ENCODE peak calls at places on chromosomes 4 and X, in four cellular contexts. F, I, W and Z are unnamed samples.

GRCh38 chr4:168917150-168917779 is 92.8 kb downstream of the CBR4 start:
- DNase-seq in F (peak), I (no peak), W (no peak), Z (peak)

GRCh38 chr4:8435656-8436121 is 4.8 kb downstream of the ACOX3 start:
- DNase-seq in W (no peak), I (no peak), F (peak), Z (no peak)

GRCh38 chrX:41913476-41913875 is 9.9 kb downstream of the CASK start:
- DNase-seq in W (no peak), F (no peak), I (no peak), Z (no peak)

GRCh38 chr4:3823496-3824341 is 57.5 kb downstream of the ADRA2C start:
- DNase-seq in I (no peak), W (no peak), F (no peak), Z (no peak)

GRCh38 chr4:145815626-145816025 is 123.0 kb downstream of the ZNF827 start:
- DNase-seq in F (peak), W (no peak), I (no peak), Z (no peak)

GRCh38 chr4:122602277-122603142 is 18.4 kb downstream of the IL21 start:
- DNase-seq in W (no peak), I (no peak), F (peak), Z (peak)

GRCh38 chrX:1281511-1281910 is 12.9 kb downstream of the CSF2RA start:
- DNase-seq in F (peak), I (no peak), W (no peak), Z (peak)

GRCh38 chr4:8100696-8101095 is 57.9 kb downstream of the ABLIM2 start:
- DNase-seq in W (no peak), F (peak), I (no peak), Z (no peak)

GRCh38 chrX:12423346-12423745 is 285.1 kb downstream of the FRMPD4 start:
- DNase-seq in F (no peak), W (no peak), I (no peak), Z (no peak)

GRCh38 chr4:122827899-122828601 is 1.4 kb downstream of the FGF2 start:
- DNase-seq in F (peak), I (peak), W (no peak), Z (peak)

GRCh38 chrX:44071847-44072545 is 98.8 kb upstream of the NDP start:
- DNase-seq in F (peak), W (no peak), I (no peak), Z (peak)

GRCh38 chrX:150544222-150544787 is 24.1 kb upstream of the MTM1 start:
- DNase-seq in W (no peak), F (no peak), I (no peak), Z (no peak)

GRCh38 chr4:10662937-10663336 is 21.6 kb downstream of the CLNK start:
- DNase-seq in I (no peak), F (no peak), W (no peak), Z (no peak)

GRCh38 chr4:80204433-80204832 is 7.1 kb downstream of the PRDM8 start:
- DNase-seq in I (no peak), W (no peak), F (no peak), Z (no peak)

GRCh38 chr4:176090115-176090514 is 24.5 kb downstream of the WDR17 start:
- DNase-seq in F (no peak), W (no peak), I (no peak), Z (no peak)

GRCh38 chrX:53190363-53190960 is 34.5 kb downstream of the KDM5C start:
- DNase-seq in W (no peak), I (no peak), F (peak), Z (peak)

GRCh38 chr4:156710571-156711195 is 260.9 kb downstream of the PDGFC start:
- DNase-seq in I (no peak), F (peak), W (no peak), Z (peak)

GRCh38 chr4:131459430-131460101 is 1689.5 kb upstream of the PCDH10 start:
- DNase-seq in F (no peak), I (no peak), W (no peak), Z (no peak)

GRCh38 chr4:56637791-56638190 is 43.3 kb downstream of the HOPX start:
- DNase-seq in W (no peak), F (no peak), I (no peak), Z (no peak)

GRCh38 chrX:13109811-13110210 is 65.4 kb upstream of the FAM9C start:
- DNase-seq in I (no peak), W (no peak), F (peak), Z (peak)

GRCh38 chr4:120753854-120754253 is 168.7 kb downstream of the PRDM5 start:
- DNase-seq in I (no peak), F (no peak), W (no peak), Z (no peak)

GRCh38 chr4:186074189-186074588 is 5.2 kb downstream of the TLR3 start:
- DNase-seq in I (no peak), F (no peak), W (no peak), Z (no peak)

GRCh38 chrX:97860206-97860605 is 976.5 kb downstream of the RPA4 start:
- DNase-seq in W (no peak), I (no peak), F (no peak), Z (no peak)

GRCh38 chrX:8755813-8756212 is 23.9 kb upstream of the ANOS1 start:
- DNase-seq in F (no peak), I (no peak), W (no peak), Z (no peak)

GRCh38 chr4:54215379-54216072 is 13.6 kb upstream of the PDGFRA start:
- DNase-seq in W (no peak), F (peak), I (no peak), Z (peak)

GRCh38 chr4:153427363-153428071 is 38.6 kb upstream of the TMEM131L start:
- DNase-seq in W (no peak), F (peak), I (no peak), Z (peak)

GRCh38 chr4:2806392-2807355 is 13.8 kb downstream of the SH3BP2 start:
- DNase-seq in I (no peak), W (peak), F (peak), Z (no peak)

GRCh38 chrX:71253253-71254091 is 468 bp downstream of the ZMYM3 start:
- DNase-seq in I (peak), W (peak), F (peak), Z (peak)

GRCh38 chrX:31268359-31268758 is 196.5 kb upstream of the FTHL17 start:
- DNase-seq in F (no peak), I (no peak), W (no peak), Z (no peak)